ENCODE peak calls at places on chromosome 15, in four cellular contexts. One of them, this sample, is unnamed.

GRCh38 chr15:99976811-99977271 is 243.6 kb upstream of the LYSMD4 start:
- DNase-seq in SK-N-SH: no peak
- DNase-seq in A549: no peak
- DNase-seq in GM12878: no peak
- DNase-seq in this sample: no peak

GRCh38 chr15:39429898-39430357 is 151.0 kb upstream of the THBS1 start:
- DNase-seq in SK-N-SH: no peak
- DNase-seq in A549: no peak
- DNase-seq in GM12878: no peak
- DNase-seq in this sample: peak

GRCh38 chr15:89199734-89200133 is 21.6 kb downstream of the RLBP1 start:
- DNase-seq in SK-N-SH: no peak
- DNase-seq in A549: no peak
- DNase-seq in GM12878: no peak
- DNase-seq in this sample: no peak

GRCh38 chr15:72353266-72353665 is 22.5 kb downstream of the HEXA start:
- DNase-seq in SK-N-SH: no peak
- DNase-seq in A549: no peak
- DNase-seq in GM12878: no peak
- DNase-seq in this sample: no peak

GRCh38 chr15:35317217-35317616 is 228.7 kb downstream of the DPH6 start:
- DNase-seq in SK-N-SH: no peak
- DNase-seq in A549: no peak
- DNase-seq in GM12878: no peak
- DNase-seq in this sample: no peak

GRCh38 chr15:100346866-100347512 is 5.2 kb upstream of the ADAMTS17 start:
- DNase-seq in SK-N-SH: no peak
- DNase-seq in A549: no peak
- DNase-seq in GM12878: no peak
- DNase-seq in this sample: no peak

GRCh38 chr15:38508647-38509046 is 54.7 kb downstream of the FAM98B start:
- DNase-seq in SK-N-SH: no peak
- DNase-seq in A549: no peak
- DNase-seq in GM12878: peak
- DNase-seq in this sample: no peak

GRCh38 chr15:78034495-78035191 is 42.9 kb downstream of the TBC1D2B start:
- DNase-seq in SK-N-SH: no peak
- DNase-seq in A549: no peak
- DNase-seq in GM12878: peak
- DNase-seq in this sample: no peak

GRCh38 chr15:46343527-46343926 is 708.7 kb downstream of the SQOR start:
- DNase-seq in SK-N-SH: no peak
- DNase-seq in A549: no peak
- DNase-seq in GM12878: no peak
- DNase-seq in this sample: no peak

GRCh38 chr15:28005004-28005527 is 94.0 kb downstream of the OCA2 start:
- DNase-seq in SK-N-SH: no peak
- DNase-seq in A549: no peak
- DNase-seq in GM12878: no peak
- DNase-seq in this sample: no peak

GRCh38 chr15:63381301-63382192 is at the start of gene CA12:
- DNase-seq in SK-N-SH: peak
- DNase-seq in A549: peak
- DNase-seq in GM12878: no peak
- DNase-seq in this sample: peak

GRCh38 chr15:33064878-33065277 is 129.6 kb downstream of the FMN1 start:
- DNase-seq in SK-N-SH: no peak
- DNase-seq in A549: no peak
- DNase-seq in GM12878: no peak
- DNase-seq in this sample: no peak
- H3K27ac ChIP-seq in SK-N-SH: no peak
- H3K27ac ChIP-seq in A549: no peak
- H3K27ac ChIP-seq in GM12878: no peak
- H3K27ac ChIP-seq in this sample: no peak

DNA sequence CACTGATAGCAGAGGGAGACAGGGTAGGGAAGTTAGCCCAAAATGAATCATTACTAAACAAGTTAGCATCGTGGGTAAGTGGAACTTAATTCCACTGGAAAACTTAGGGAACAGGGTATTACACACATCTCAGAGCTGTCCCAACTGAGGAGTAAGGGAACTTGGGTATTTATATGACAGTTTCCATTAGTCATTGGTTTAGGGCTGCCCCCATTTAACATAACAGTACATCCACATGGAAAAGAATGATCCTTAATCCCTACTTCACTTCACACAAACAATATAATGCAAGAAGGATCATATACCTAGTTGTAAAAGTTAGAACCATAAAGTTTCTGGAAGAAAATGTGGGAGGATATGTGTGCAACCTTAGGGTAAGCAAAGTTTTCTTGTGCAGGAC is 4.3 kb upstream of the REC114 start:
- DNase-seq in SK-N-SH: no peak
- DNase-seq in A549: no peak
- DNase-seq in GM12878: no peak
- DNase-seq in this sample: no peak
- TF ChIP-seq PBX3 in SK-N-SH: no peak
- TF ChIP-seq PBX3 in A549: no peak
- TF ChIP-seq PBX3 in GM12878: no peak
- TF ChIP-seq PBX3 in this sample: no peak

GRCh38 chr15:74625693-74626092 is 10.1 kb downstream of the CLK3 start:
- DNase-seq in SK-N-SH: no peak
- DNase-seq in A549: no peak
- DNase-seq in GM12878: no peak
- DNase-seq in this sample: no peak
- H3K27ac ChIP-seq in SK-N-SH: no peak
- H3K27ac ChIP-seq in A549: no peak
- H3K27ac ChIP-seq in GM12878: no peak
- H3K27ac ChIP-seq in this sample: no peak

GRCh38 chr15:70001859-70002258 is 95.9 kb downstream of the TLE3 start:
- DNase-seq in SK-N-SH: no peak
- DNase-seq in A549: no peak
- DNase-seq in GM12878: no peak
- DNase-seq in this sample: no peak

GRCh38 chr15:69997701-69998273 is 99.9 kb downstream of the TLE3 start:
- DNase-seq in SK-N-SH: no peak
- DNase-seq in A549: no peak
- DNase-seq in GM12878: no peak
- DNase-seq in this sample: no peak

GRCh38 chr15:69996842-69997478 is 100.8 kb downstream of the TLE3 start:
- DNase-seq in SK-N-SH: no peak
- DNase-seq in A549: no peak
- DNase-seq in GM12878: no peak
- DNase-seq in this sample: no peak

GRCh38 chr15:69998541-69999391 is 99.0 kb downstream of the TLE3 start:
- DNase-seq in SK-N-SH: no peak
- DNase-seq in A549: no peak
- DNase-seq in GM12878: no peak
- DNase-seq in this sample: no peak

GRCh38 chr15:69999392-70000085 is 98.2 kb downstream of the TLE3 start:
- DNase-seq in SK-N-SH: no peak
- DNase-seq in A549: no peak
- DNase-seq in GM12878: no peak
- DNase-seq in this sample: no peak
- TF ChIP-seq PBX3 in SK-N-SH: no peak
- TF ChIP-seq PBX3 in A549: no peak
- TF ChIP-seq PBX3 in GM12878: no peak
- TF ChIP-seq PBX3 in this sample: no peak

DNA sequence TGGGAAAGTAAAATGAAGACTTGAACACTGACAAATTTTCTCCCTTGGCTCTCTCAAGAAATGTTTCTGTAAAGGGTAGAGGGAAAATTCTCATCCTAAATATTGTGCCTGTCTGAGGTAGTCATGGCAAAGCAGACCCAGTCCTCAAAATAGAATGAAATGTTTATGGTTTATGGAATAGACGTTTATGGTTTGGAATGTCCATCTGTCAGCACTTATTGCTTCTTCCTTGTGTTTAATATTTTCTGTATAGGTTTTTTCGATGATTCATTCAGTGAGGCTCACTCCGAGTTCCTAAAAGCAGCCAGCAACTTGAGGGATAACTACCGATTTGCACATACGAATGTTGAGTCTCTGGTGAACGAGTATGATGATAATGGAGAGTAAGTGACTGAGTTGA is 13.9 kb downstream of the ELL3 start:
- DNase-seq in SK-N-SH: no peak
- DNase-seq in A549: no peak
- DNase-seq in GM12878: no peak
- DNase-seq in this sample: no peak
- H3K27ac ChIP-seq in SK-N-SH: peak
- H3K27ac ChIP-seq in A549: no peak
- H3K27ac ChIP-seq in GM12878: no peak
- H3K27ac ChIP-seq in this sample: no peak

DNA sequence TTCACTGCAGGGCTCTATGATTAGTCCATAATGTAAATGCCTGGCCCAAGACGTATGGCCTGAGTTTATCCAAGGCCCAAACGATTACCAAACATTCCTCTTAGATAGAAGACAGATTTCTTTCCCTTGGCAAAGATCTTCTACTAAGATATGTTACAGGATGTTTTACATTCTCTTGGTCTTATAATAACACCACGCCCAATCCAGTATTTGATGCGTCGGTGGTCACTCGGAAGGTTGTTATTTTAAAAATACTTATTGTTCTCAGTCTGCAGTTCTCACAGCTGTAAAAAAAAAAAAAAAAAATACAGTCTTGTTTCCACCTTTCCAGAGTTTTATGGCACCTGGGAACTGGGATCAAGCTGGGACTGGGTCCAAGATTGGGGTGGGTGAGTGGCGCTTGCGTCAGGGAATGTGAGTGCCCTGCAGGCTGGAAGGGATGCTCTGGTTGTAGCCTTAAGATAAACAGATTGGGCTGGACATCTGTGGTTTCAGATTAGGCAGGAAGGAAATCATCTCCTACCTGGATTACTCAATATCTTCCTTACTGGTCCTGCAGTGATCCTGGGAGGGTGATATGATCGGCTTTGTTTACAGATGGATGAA is 179.5 kb downstream of the THSD4 start:
- DNase-seq in SK-N-SH: no peak
- DNase-seq in A549: peak
- DNase-seq in GM12878: no peak
- DNase-seq in this sample: no peak
- TF ChIP-seq PBX3 in SK-N-SH: peak
- TF ChIP-seq PBX3 in A549: no peak
- TF ChIP-seq PBX3 in GM12878: no peak
- TF ChIP-seq PBX3 in this sample: no peak

GRCh38 chr15:82726816-82727215 is 17.1 kb upstream of the AP3B2 start:
- DNase-seq in SK-N-SH: no peak
- DNase-seq in A549: no peak
- DNase-seq in GM12878: no peak
- DNase-seq in this sample: no peak

GRCh38 chr15:82730022-82730530 is 20.4 kb upstream of the AP3B2 start:
- DNase-seq in SK-N-SH: no peak
- DNase-seq in A549: no peak
- DNase-seq in GM12878: no peak
- DNase-seq in this sample: no peak

DNA sequence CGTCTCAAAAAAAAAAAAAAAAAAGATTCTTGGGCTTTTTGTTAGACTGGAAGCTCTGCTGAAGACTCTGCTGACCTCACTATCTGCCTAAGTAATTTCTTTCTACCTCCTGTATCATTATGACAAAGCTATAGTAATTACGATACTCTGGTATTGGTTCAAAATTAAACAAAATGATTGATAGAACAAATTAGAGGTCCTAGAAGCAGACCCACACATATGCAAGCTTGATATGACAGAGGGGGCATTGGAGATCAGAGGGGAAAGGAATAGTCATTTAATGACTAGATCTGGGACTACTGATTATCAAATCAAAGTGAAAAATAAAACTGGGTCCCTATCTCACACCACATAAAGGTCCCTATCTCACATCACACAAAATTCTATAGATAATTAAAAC is 21.9 kb upstream of the AP3B2 start:
- DNase-seq in SK-N-SH: no peak
- DNase-seq in A549: no peak
- DNase-seq in GM12878: no peak
- DNase-seq in this sample: no peak
- H3K27ac ChIP-seq in SK-N-SH: no peak
- H3K27ac ChIP-seq in A549: no peak
- H3K27ac ChIP-seq in GM12878: no peak
- H3K27ac ChIP-seq in this sample: no peak

This sample was measured in HepG2.